ENCODE peak calls at places on chromosomes 13 and 19, in six cellular contexts. Z is mesenchymal stem cell, U is neuronal stem cell, H is H1, Y is H9, D is IMR-90. S is an unnamed sample. For H3K4me1, the result is how much of the 10 kb centered on the place peaks cover.

GRCh38 chr13:21420706-21421105 is 38.4 kb downstream of the ZDHHC20 start:
- DNase-seq in Z (peak), U (no peak), H (no peak), Y (no peak), D (peak), S (no peak)

GRCh38 chr19:41298327-41298964 is 11.5 kb upstream of the CCDC97 start:
- DNase-seq in Z (peak), U (no peak), H (no peak), Y (no peak), D (peak), S (peak)

GRCh38 chr19:43311706-43312105 is 41.8 kb upstream of the CD177 start:
- DNase-seq in Z (no peak), U (no peak), H (no peak), Y (no peak), D (no peak), S (peak)

GRCh38 chr19:6519289-6519688 is 11.5 kb upstream of the TNFSF9 start:
- DNase-seq in Z (no peak), U (no peak), H (no peak), Y (no peak), D (peak), S (peak)

GRCh38 chr13:70457474-70457873 is 349.2 kb upstream of the KLHL1 start:
- DNase-seq in Z (peak), U (no peak), H (no peak), Y (no peak), D (no peak), S (no peak)

GRCh38 chr19:30551271-30551670 is 179.1 kb downstream of the ZNF536 start:
- DNase-seq in Z (no peak), U (no peak), H (no peak), Y (no peak), D (no peak), S (no peak)

GRCh38 chr13:110524484-110525254 is 36.9 kb downstream of the RAB20 start:
- DNase-seq in Z (no peak), U (no peak), H (no peak), Y (no peak), D (no peak), S (no peak)

GRCh38 chr13:87234981-87235380 is 436.2 kb upstream of the SLITRK5 start:
- DNase-seq in Z (peak), U (no peak), H (no peak), Y (no peak), D (peak), S (no peak)

GRCh38 chr19:34118879-34119748 is 53.2 kb upstream of the LSM14A start:
- DNase-seq in Z (no peak), U (no peak), H (no peak), Y (no peak), D (no peak), S (no peak)

GRCh38 chr13:92963029-92963428 is 263.6 kb upstream of the GPC6 start:
- DNase-seq in Z (no peak), U (no peak), H (no peak), Y (no peak), D (peak), S (no peak)

GRCh38 chr19:17337675-17338439 is 504 bp downstream of the GTPBP3 start:
- DNase-seq in Z (no peak), U (no peak), H (peak), Y (no peak), D (no peak), S (peak)

GRCh38 chr13:98479496-98480003 is 97.4 kb downstream of the STK24 start:
- DNase-seq in Z (no peak), U (no peak), H (no peak), Y (no peak), D (no peak), S (no peak)

GRCh38 chr13:29969286-29969685 is 118.9 kb upstream of the UBL3 start:
- DNase-seq in Z (no peak), U (no peak), H (no peak), Y (no peak), D (peak), S (no peak)

GRCh38 chr19:2569596-2570465 is 93.9 kb downstream of the GADD45B start:
- DNase-seq in Z (no peak), U (no peak), H (no peak), Y (no peak), D (no peak), S (no peak)

GRCh38 chr13:60372141-60372540 is 24.9 kb upstream of the TDRD3 start:
- DNase-seq in Z (no peak), U (no peak), H (no peak), Y (no peak), D (no peak), S (no peak)

GRCh38 chr19:42175952-42176648 is 41.4 kb downstream of the DEDD2 start:
- DNase-seq in Z (peak), U (no peak), H (no peak), Y (peak), D (peak), S (no peak)

GRCh38 chr13:92807343-92807742 is 419.3 kb upstream of the GPC6 start:
- DNase-seq in Z (no peak), U (no peak), H (no peak), Y (no peak), D (peak), S (no peak)

GRCh38 chr13:45446181-45446580 is 18.6 kb upstream of the COG3 start:
- DNase-seq in Z (no peak), U (no peak), H (no peak), Y (no peak), D (peak), S (peak)

GRCh38 chr13:111171629-111172028 is 56.5 kb downstream of the ARHGEF7 start:
- DNase-seq in Z (no peak), U (no peak), H (no peak), Y (no peak), D (peak), S (no peak)

GRCh38 chr13:98026457-98026857 is 73.0 kb downstream of the IPO5 start:
- DNase-seq in Z (peak), U (no peak), H (no peak), Y (no peak), D (peak), S (no peak)

GRCh38 chr19:13986348-13986904 is 19.7 kb downstream of the RFX1 start:
- DNase-seq in Z (peak), U (no peak), H (peak), Y (peak), D (peak), S (peak)

GRCh38 chr19:6042776-6043726 is 65.1 kb upstream of the RANBP3 start:
- DNase-seq in Z (no peak), U (no peak), H (peak), Y (no peak), D (no peak), S (no peak)

GRCh38 chr13:19864018-19864338 is 529 bp upstream of the ZMYM5 start:
- DNase-seq in Z (peak), U (peak), H (no peak), Y (no peak), D (no peak), S (peak)

GRCh38 chr13:56561327-56561726 is 579.4 kb upstream of the PRR20A start:
- DNase-seq in Z (no peak), U (no peak), H (no peak), Y (no peak), D (no peak), S (no peak)

GRCh38 chr13:90838561-90838960 is 508.9 kb upstream of the MIR17HG start:
- DNase-seq in Z (no peak), U (no peak), H (no peak), Y (no peak), D (no peak), S (no peak)

GRCh38 chr19:14433454-14434156 is 499 bp downstream of the PKN1 start:
- DNase-seq in Z (no peak), U (no peak), H (peak), Y (no peak), D (no peak), S (peak)

GRCh38 chr13:76222511-76222910 is 586.4 kb downstream of the LMO7 start:
- DNase-seq in Z (peak), U (no peak), H (no peak), Y (no peak), D (peak), S (no peak)

GRCh38 chr13:101752432-101752831 is 300.0 kb downstream of the ITGBL1 start:
- DNase-seq in Z (no peak), U (no peak), H (no peak), Y (no peak), D (no peak), S (no peak)

GRCh38 chr13:101749584-101749983 is 297.1 kb downstream of the ITGBL1 start:
- DNase-seq in Z (no peak), U (no peak), H (no peak), Y (no peak), D (no peak), S (no peak)

GRCh38 chr13:101747039-101747438 is 294.6 kb downstream of the ITGBL1 start:
- DNase-seq in Z (no peak), U (no peak), H (no peak), Y (no peak), D (no peak), S (no peak)

GRCh38 chr13:101755228-101755887 is 302.9 kb downstream of the ITGBL1 start:
- DNase-seq in Z (peak), U (no peak), H (no peak), Y (no peak), D (no peak), S (peak)

GRCh38 chr13:101751488-101751887 is 299.0 kb downstream of the ITGBL1 start:
- DNase-seq in Z (peak), U (no peak), H (no peak), Y (no peak), D (peak), S (peak)
- H3K14ac ChIP-seq in Z (no peak), U (no peak), H (no peak), Y (no peak), D (no peak), S (no peak)

DNA sequence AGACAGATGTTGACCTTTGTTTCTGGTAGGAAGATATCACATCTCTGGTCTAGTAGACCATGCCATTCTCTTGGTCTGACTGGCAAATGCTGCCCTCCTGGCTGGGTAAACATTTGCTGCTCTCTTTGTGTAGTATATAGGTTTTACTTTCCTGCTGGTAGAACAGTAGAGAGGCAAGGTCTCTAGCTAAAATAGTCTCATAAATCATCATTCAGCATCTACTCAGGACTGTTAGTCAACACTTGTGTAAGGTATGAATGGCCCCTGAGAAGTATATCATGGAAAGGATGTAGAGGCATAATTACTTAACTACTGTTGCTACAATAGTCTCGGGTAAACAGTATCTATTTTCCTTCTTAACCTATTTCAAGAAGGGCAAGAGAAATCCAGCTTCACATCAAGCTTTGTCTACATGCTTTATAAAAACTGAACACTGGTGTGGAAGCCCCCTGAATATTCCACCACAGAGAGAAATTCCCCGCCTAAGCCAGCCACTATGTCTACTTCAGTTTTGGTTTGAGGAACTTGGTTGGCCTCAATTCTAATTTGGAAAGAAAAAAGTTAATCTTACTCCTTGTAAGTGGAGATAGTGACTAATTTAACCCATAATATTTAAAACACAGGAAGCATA is 18.4 kb upstream of the MYCBP2 start:
- DNase-seq in Z (no peak), U (no peak), H (no peak), Y (no peak), D (no peak), S (peak)
- H2AFZ ChIP-seq in Z (no peak), U (no peak), H (no peak), Y (no peak), D (no peak), S (no peak)

DNA sequence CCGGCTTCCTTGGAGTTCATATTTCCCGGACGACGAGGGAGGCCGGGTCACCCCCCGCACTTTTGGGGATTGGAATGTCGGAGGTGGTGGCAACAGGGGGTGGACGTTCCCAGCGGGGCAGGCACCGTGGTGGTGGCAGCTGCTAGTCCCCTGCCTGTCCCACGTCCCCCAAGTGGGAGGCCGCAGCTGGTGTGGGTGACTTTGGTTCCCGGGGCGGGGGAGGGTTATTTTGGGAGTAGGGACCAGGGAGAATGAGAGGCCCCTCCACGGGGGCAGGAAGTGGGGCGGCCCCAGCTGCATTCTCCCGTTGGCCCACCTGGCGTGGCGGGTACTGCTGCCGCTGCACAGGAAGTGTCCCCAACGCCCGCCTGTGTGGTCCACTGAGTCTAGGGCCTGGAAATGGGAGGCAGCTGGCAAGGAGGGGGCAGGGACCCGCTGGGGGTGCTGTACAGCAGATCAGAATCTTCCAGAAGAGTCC is 11.1 kb upstream of the PLIN3 start:
- DNase-seq in Z (no peak), U (no peak), H (peak), Y (peak), D (no peak), S (no peak)
- H3K4me1 ChIP-seq in Z (under half), U (under half), H (under half), Y (under half), D (under half), S (under half)

GRCh38 chr13:41654800-41655199 is 197.4 kb downstream of the RGCC start:
- DNase-seq in Z (no peak), U (no peak), H (no peak), Y (no peak), D (no peak), S (no peak)
- H3K14ac ChIP-seq in Z (no peak), U (no peak), H (no peak), Y (no peak), D (no peak), S (no peak)

GRCh38 chr19:4007021-4007835 is at the start of gene PIAS4:
- DNase-seq in Z (peak), U (peak), H (peak), Y (peak), D (peak), S (peak)

GRCh38 chr19:4012092-4012974 is 4.8 kb downstream of the PIAS4 start:
- DNase-seq in Z (no peak), U (no peak), H (no peak), Y (no peak), D (no peak), S (no peak)

GRCh38 chr19:4009990-4010807 is 2.7 kb downstream of the PIAS4 start:
- DNase-seq in Z (peak), U (no peak), H (no peak), Y (no peak), D (peak), S (no peak)

GRCh38 chr19:4010808-4011110 is 3.2 kb downstream of the PIAS4 start:
- DNase-seq in Z (no peak), U (no peak), H (no peak), Y (no peak), D (no peak), S (no peak)

DNA sequence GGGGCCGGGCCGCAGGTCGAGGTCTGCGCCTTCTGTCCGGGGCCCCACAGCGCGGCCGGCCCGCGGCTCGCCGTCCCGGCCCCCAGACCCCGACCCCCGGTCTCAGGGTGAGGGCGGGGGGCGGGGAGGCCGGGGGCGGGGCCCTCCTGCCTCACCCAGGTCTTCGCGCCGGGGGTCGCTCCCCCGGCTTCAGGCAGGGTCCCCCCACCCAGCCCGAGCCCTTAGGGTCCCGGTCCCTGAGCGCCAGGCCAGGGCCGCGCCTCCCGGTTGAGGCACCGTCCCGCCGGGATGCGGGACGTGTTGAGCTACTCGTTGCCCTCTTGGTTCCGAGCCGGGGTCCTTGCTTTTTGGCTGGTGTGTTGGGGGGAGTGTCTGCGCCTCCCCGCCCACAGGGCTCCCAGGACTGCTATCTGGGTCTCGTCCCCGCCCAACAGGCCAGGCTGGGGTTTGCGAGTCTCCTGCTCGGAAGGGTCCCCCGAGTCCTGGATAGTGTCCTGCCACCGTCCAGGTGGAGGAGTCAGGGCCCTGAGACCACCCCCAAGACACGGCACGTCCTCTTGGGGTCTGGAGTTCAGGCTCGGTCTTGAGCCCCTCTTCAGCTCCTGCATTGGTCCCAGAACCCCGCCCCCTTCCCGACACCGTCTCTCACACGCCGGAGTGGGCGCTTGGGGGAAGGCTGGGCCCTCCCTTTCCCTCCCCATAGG is 452 bp downstream of the PIAS4 start:
- DNase-seq in Z (peak), U (peak), H (peak), Y (no peak), D (no peak), S (no peak)
- H2AFZ ChIP-seq in Z (no peak), U (peak), H (no peak), Y (no peak), D (peak), S (peak)

DNA sequence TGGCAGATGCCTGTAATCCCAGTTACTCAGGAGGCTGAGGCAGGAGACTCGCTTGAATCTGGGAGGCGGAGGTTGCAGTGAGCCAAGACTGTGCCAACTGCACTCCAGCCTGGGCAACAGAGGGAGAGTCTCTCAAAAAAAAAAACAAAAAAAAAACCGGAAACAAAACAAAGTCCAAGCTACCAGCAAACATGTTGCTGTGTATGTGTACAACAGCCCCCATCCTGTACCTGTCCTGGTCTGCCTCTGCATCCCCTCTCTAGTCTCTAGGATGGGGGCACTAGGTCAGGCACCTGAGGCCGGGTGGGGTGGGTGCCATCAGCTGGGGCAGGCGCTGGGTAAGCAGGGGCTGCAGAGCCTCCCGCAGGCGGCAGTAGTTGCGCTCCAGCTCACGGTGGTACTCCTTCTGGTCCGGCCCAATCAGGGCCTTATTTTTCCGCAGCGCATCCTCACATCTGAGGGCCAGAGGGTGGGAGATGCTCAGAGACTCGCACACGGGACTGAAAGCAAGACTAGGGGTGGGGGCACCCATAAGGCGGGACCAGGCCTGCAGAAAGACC is 2.8 kb upstream of the KANK2 start:
- DNase-seq in Z (no peak), U (no peak), H (no peak), Y (no peak), D (no peak), S (no peak)
- H3K4me1 ChIP-seq in Z (under half), U (under half), H (under half), Y (under half), D (under half), S (under half)

GRCh38 chr19:1216756-1217155 is 11.2 kb downstream of the STK11 start:
- DNase-seq in Z (no peak), U (no peak), H (no peak), Y (no peak), D (no peak), S (no peak)
- H3K14ac ChIP-seq in Z (no peak), U (no peak), H (no peak), Y (no peak), D (no peak), S (no peak)

GRCh38 chr13:23450340-23451046 is 17.0 kb upstream of the SACS start:
- DNase-seq in Z (no peak), U (no peak), H (no peak), Y (no peak), D (no peak), S (no peak)

GRCh38 chr13:23445794-23446193 is 12.3 kb upstream of the SACS start:
- DNase-seq in Z (no peak), U (no peak), H (peak), Y (no peak), D (no peak), S (no peak)

GRCh38 chr13:23453132-23453531 is 19.6 kb upstream of the SACS start:
- DNase-seq in Z (no peak), U (no peak), H (peak), Y (no peak), D (no peak), S (no peak)

GRCh38 chr13:23447927-23448326 is 14.4 kb upstream of the SACS start:
- DNase-seq in Z (no peak), U (no peak), H (no peak), Y (no peak), D (peak), S (no peak)

GRCh38 chr13:23449386-23450162 is 16.1 kb upstream of the SACS start:
- DNase-seq in Z (no peak), U (no peak), H (no peak), Y (no peak), D (no peak), S (no peak)
- H2AFZ ChIP-seq in Z (no peak), U (peak), H (no peak), Y (peak), D (no peak), S (no peak)

S was measured in trophoblast cell.